ENCODE peak calls at places on chromosomes 13 and 19, in five cellular contexts. X is astrocyte of the cerebellum; E is activated CD4-positive, alpha-beta T cell treated with anti-CD3 and anti-CD28 coated beads, Interleukin-2, amount 10 ng/mL, durations not matched to agents 7 days and 5 days; C is stimulated activated naive CD8-positive, alpha-beta T cell treated with anti-CD3 and anti-CD28 coated beads, Interleukin-15, Interleukin-2, amounts not matched to agents 100 U/mL and 50 U/mL, for 24 hours; N is stimulated activated naive CD4-positive, alpha-beta T cell. Y is an unnamed sample.

GRCh38 chr13:49082653-49083536 is 107.2 kb downstream of the FNDC3A start:
- DNase-seq in X (no peak), E (no peak), C (no peak), N (no peak), Y (no peak)

GRCh38 chr13:101144808-101145419 is 271.4 kb downstream of the NALCN start:
- DNase-seq in X (peak), E (peak), C (no peak), N (peak), Y (no peak)

GRCh38 chr19:7681336-7682174 is 922 bp downstream of the TRAPPC5 start:
- DNase-seq in X (peak), E (peak), C (peak), N (peak), Y (peak)

GRCh38 chr19:46745521-46746280 is at the start of gene FKRP:
- DNase-seq in X (no peak), E (peak), C (peak), N (peak), Y (peak)

GRCh38 chr19:52659013-52659412 is 20.9 kb upstream of the ZNF83 start:
- DNase-seq in X (no peak), E (no peak), C (no peak), N (no peak), Y (no peak)

GRCh38 chr13:46345400-46345799 is 41.7 kb downstream of the RUBCNL start:
- DNase-seq in X (no peak), E (no peak), C (no peak), N (no peak), Y (no peak)

GRCh38 chr13:40389081-40389641 is 277.3 kb downstream of the FOXO1 start:
- DNase-seq in X (no peak), E (peak), C (peak), N (peak), Y (peak)

GRCh38 chr19:29674374-29675119 is 9.3 kb downstream of the PLEKHF1 start:
- DNase-seq in X (no peak), E (no peak), C (no peak), N (no peak), Y (no peak)

GRCh38 chr19:40717325-40717879 is 490 bp downstream of the ITPKC start:
- DNase-seq in X (no peak), E (no peak), C (no peak), N (no peak), Y (no peak)

GRCh38 chr13:27500806-27501534 is 50.6 kb upstream of the MTIF3 start:
- DNase-seq in X (no peak), E (no peak), C (no peak), N (no peak), Y (no peak)

GRCh38 chr13:29497137-29497654 is 98.3 kb downstream of the SLC7A1 start:
- DNase-seq in X (no peak), E (no peak), C (no peak), N (no peak), Y (no peak)

GRCh38 chr13:104522235-104523072 is 1456.2 kb upstream of the SLC10A2 start:
- DNase-seq in X (no peak), E (no peak), C (no peak), N (no peak), Y (no peak)

GRCh38 chr13:49388256-49388655 is 55.6 kb downstream of the CAB39L start:
- DNase-seq in X (no peak), E (no peak), C (no peak), N (no peak), Y (no peak)

GRCh38 chr13:62176051-62176450 is 760.4 kb upstream of the PCDH20 start:
- DNase-seq in X (peak), E (no peak), C (no peak), N (no peak), Y (no peak)

GRCh38 chr19:32852216-32852615 is 17.4 kb downstream of the SLC7A9 start:
- DNase-seq in X (no peak), E (no peak), C (no peak), N (no peak), Y (no peak)

GRCh38 chr19:4909172-4909896 is at the start of gene UHRF1:
- DNase-seq in X (no peak), E (peak), C (peak), N (no peak), Y (peak)

GRCh38 chr19:45305421-45305820 is 17.3 kb downstream of the CKM start:
- DNase-seq in X (no peak), E (no peak), C (no peak), N (no peak), Y (no peak)

GRCh38 chr19:55474269-55475265 is 1.9 kb upstream of the ZNF628 start:
- DNase-seq in X (peak), E (no peak), C (no peak), N (no peak), Y (no peak)

GRCh38 chr19:14165986-14166385 is 29.6 kb upstream of the ASF1B start:
- DNase-seq in X (no peak), E (no peak), C (peak), N (no peak), Y (no peak)

GRCh38 chr19:54489766-54490165 is 12.9 kb upstream of the LAIR2 start:
- DNase-seq in X (no peak), E (no peak), C (no peak), N (no peak), Y (no peak)

GRCh38 chr13:45242070-45242469 is 41.2 kb upstream of the KCTD4 start:
- DNase-seq in X (peak), E (no peak), C (no peak), N (no peak), Y (no peak)